ENCODE peak calls at places on chromosomes 6 and 20, in six cellular contexts. U is NCI-H774; M is MM.1S; Y is effector memory CD8-positive, alpha-beta T cell; K is HFFc6; Q is progenitor cell of endocrine pancreas. N is an unnamed sample.

GRCh38 chr20:878511-879307 is 37.4 kb downstream of the ANGPT4 start:
- DNase-seq in Y (no peak), Q (peak), U (no peak), M (peak), K (no peak), N (no peak)

GRCh38 chr6:41286544-41287346 is at the start of gene TREM1:
- DNase-seq in Q (no peak), Y (no peak), U (no peak), K (peak), M (no peak), N (peak)

GRCh38 chr6:137309078-137309762 is 90.0 kb upstream of the IFNGR1 start:
- DNase-seq in M (no peak), K (peak), Q (no peak), U (peak), Y (no peak), N (no peak)

GRCh38 chr6:43746071-43746470 is 23.9 kb upstream of the VEGFA start:
- DNase-seq in K (no peak), Q (no peak), M (no peak), Y (no peak), U (no peak), N (no peak)

GRCh38 chr6:31797607-31798006 is 2.1 kb upstream of the VARS1 start:
- DNase-seq in M (no peak), K (no peak), Y (no peak), U (no peak), Q (no peak), N (no peak)

GRCh38 chr6:43992783-43993505 is 134.3 kb downstream of the MRPL14 start:
- DNase-seq in K (no peak), U (no peak), Y (no peak), Q (no peak), M (no peak), N (no peak)

GRCh38 chr6:16769131-16769985 is 8.1 kb upstream of the ATXN1 start:
- DNase-seq in Y (peak), Q (no peak), U (no peak), K (peak), M (no peak), N (peak)

GRCh38 chr6:106360989-106361430 is 493 bp downstream of the CRYBG1 start:
- DNase-seq in Q (no peak), K (no peak), Y (peak), M (no peak), U (peak), N (no peak)

GRCh38 chr20:6940052-6940451 is 172.6 kb downstream of the BMP2 start:
- DNase-seq in Y (no peak), Q (no peak), K (no peak), U (no peak), M (peak), N (no peak)

GRCh38 chr20:10007747-10008146 is 27.0 kb upstream of the ANKEF1 start:
- DNase-seq in M (no peak), Y (no peak), K (no peak), U (no peak), Q (no peak), N (no peak)

GRCh38 chr6:101614774-101615173 is 221.3 kb downstream of the GRIK2 start:
- DNase-seq in K (peak), U (no peak), M (no peak), Y (no peak), Q (no peak), N (no peak)

GRCh38 chr20:44728835-44729342 is 13.7 kb downstream of the CCN5 start:
- DNase-seq in Q (no peak), M (no peak), Y (no peak), U (peak), K (peak), N (no peak)

GRCh38 chr6:21132856-21133610 is 460.5 kb upstream of the SOX4 start:
- DNase-seq in Q (no peak), M (no peak), K (no peak), U (no peak), Y (no peak), N (no peak)

GRCh38 chr20:46757135-46757534 is 47.7 kb downstream of the SLC2A10 start:
- DNase-seq in K (no peak), Y (no peak), U (no peak), Q (no peak), M (no peak), N (no peak)

GRCh38 chr6:33289784-33290315 is 449 bp downstream of the PFDN6 start:
- DNase-seq in Q (no peak), Y (no peak), M (no peak), U (no peak), K (no peak), N (no peak)

GRCh38 chr6:167855825-167856425 is 29.2 kb downstream of the AFDN start:
- DNase-seq in U (no peak), Q (no peak), Y (no peak), M (no peak), K (peak), N (no peak)

GRCh38 chr20:62066983-62067433 is 1.3 kb upstream of the TAF4 start:
- DNase-seq in Y (no peak), M (no peak), U (no peak), K (no peak), Q (no peak), N (no peak)

GRCh38 chr20:62305765-62306431 is 3.1 kb downstream of the ADRM1 start:
- DNase-seq in K (no peak), Q (no peak), Y (no peak), M (no peak), U (no peak), N (no peak)

GRCh38 chr20:51860015-51860882 is 57.9 kb upstream of the SALL4 start:
- DNase-seq in K (peak), Y (no peak), Q (no peak), U (no peak), M (no peak), N (no peak)

GRCh38 chr6:56860466-56860865 is 94.4 kb upstream of the BEND6 start:
- DNase-seq in M (no peak), Y (no peak), Q (no peak), U (no peak), K (no peak), N (no peak)

GRCh38 chr6:158759966-158760617 is 59.1 kb downstream of the EZR start:
- DNase-seq in Y (no peak), Q (no peak), U (no peak), M (no peak), K (no peak), N (no peak)

GRCh38 chr6:107977283-107977682 is 19.3 kb upstream of the SEC63 start:
- DNase-seq in U (peak), Q (no peak), K (peak), M (no peak), Y (no peak), N (no peak)

GRCh38 chr6:33446356-33446755 is 8.0 kb upstream of the ZBTB9 start:
- DNase-seq in M (no peak), Q (no peak), U (no peak), K (no peak), Y (no peak), N (no peak)

GRCh38 chr20:36255445-36255844 is 19.2 kb downstream of the AAR2 start:
- DNase-seq in Y (no peak), U (no peak), Q (no peak), M (no peak), K (no peak), N (no peak)

GRCh38 chr20:23433628-23434027 is 5.9 kb upstream of the CSTL1 start:
- DNase-seq in K (no peak), Q (no peak), M (no peak), Y (no peak), U (no peak), N (no peak)

GRCh38 chr6:109081026-109081425 is 13.6 kb downstream of the SESN1 start:
- DNase-seq in K (no peak), Q (no peak), U (no peak), Y (no peak), M (no peak), N (no peak)

GRCh38 chr6:90765491-90765890 is 178.6 kb upstream of the MAP3K7 start:
- DNase-seq in U (no peak), K (peak), M (no peak), Q (no peak), Y (no peak), N (no peak)

GRCh38 chr20:58623579-58624473 is 27.3 kb upstream of the STX16 start:
- DNase-seq in Y (no peak), Q (no peak), U (no peak), M (no peak), K (peak), N (no peak)

GRCh38 chr20:32603046-32603726 is 18.1 kb upstream of the NOL4L start:
- DNase-seq in M (no peak), K (no peak), Q (no peak), Y (no peak), U (no peak), N (no peak)

GRCh38 chr20:24665196-24665595 is 195.8 kb downstream of the SYNDIG1 start:
- DNase-seq in M (no peak), U (no peak), Q (no peak), Y (no peak), K (no peak), N (no peak)

GRCh38 chr6:145704153-145704781 is 31.1 kb downstream of the EPM2A start:
- DNase-seq in Q (no peak), U (no peak), M (no peak), K (peak), Y (no peak), N (no peak)

GRCh38 chr6:3546121-3546520 is 89.3 kb upstream of the SLC22A23 start:
- DNase-seq in Y (no peak), M (no peak), K (no peak), U (no peak), Q (no peak), N (no peak)

N was measured in NK-92 treated with Interleukin-12 subunit alpha and Interleukin-12 subunit beta, amount 100 ng/mL, for 24 hours.